ENCODE peak calls at places on chromosome 6, in five cellular contexts. M, E, S, X and Q are unnamed samples.

GRCh38 chr6:46586896-46587295 is 65.7 kb downstream of the CYP39A1 start:
- DNase-seq in M (no peak), E (peak), S (no peak), X (no peak), Q (no peak)

GRCh38 chr6:1390805-1391511 is 1.6 kb downstream of the FOXF2 start:
- DNase-seq in M (peak), E (peak), S (no peak), X (no peak), Q (no peak)

GRCh38 chr6:30876039-30876730 is 8.1 kb upstream of the DDR1 start:
- DNase-seq in M (no peak), E (no peak), S (peak), X (no peak), Q (no peak)

GRCh38 chr6:134317471-134318131 is at the start of gene SGK1:
- DNase-seq in M (peak), E (peak), S (peak), X (no peak), Q (no peak)

GRCh38 chr6:158611039-158611438 is 33.5 kb downstream of the DYNLT1 start:
- DNase-seq in M (no peak), E (no peak), S (no peak), X (no peak), Q (no peak)

GRCh38 chr6:31058128-31058894 is 48.0 kb downstream of the MUC22 start:
- DNase-seq in M (no peak), E (peak), S (peak), X (no peak), Q (no peak)

GRCh38 chr6:157314705-157315321 is 8.5 kb downstream of the TMEM242 start:
- DNase-seq in M (peak), E (peak), S (no peak), X (no peak), Q (no peak)

GRCh38 chr6:25388776-25389175 is 109.6 kb downstream of the CARMIL1 start:
- DNase-seq in M (no peak), E (no peak), S (no peak), X (no peak), Q (no peak)

GRCh38 chr6:134029495-134030455 is 22.6 kb downstream of the SLC2A12 start:
- DNase-seq in M (no peak), E (peak), S (no peak), X (no peak), Q (no peak)

GRCh38 chr6:143539723-143540122 is 28.2 kb upstream of the FUCA2 start:
- DNase-seq in M (no peak), E (no peak), S (no peak), X (no peak), Q (no peak)

GRCh38 chr6:26351544-26351953 is 13.4 kb upstream of the BTN3A2 start:
- DNase-seq in M (no peak), E (peak), S (no peak), X (no peak), Q (no peak)

GRCh38 chr6:104789770-104790190 is 69.9 kb downstream of the HACE1 start:
- DNase-seq in M (peak), E (peak), S (no peak), X (no peak), Q (no peak)

GRCh38 chr6:129567374-129567773 is 142.6 kb downstream of the ARHGAP18 start:
- DNase-seq in M (no peak), E (no peak), S (peak), X (no peak), Q (no peak)

GRCh38 chr6:66866801-66867200 is 1159.8 kb upstream of the EYS start:
- DNase-seq in M (no peak), E (no peak), S (no peak), X (no peak), Q (no peak)

GRCh38 chr6:42045538-42046460 is 4.5 kb upstream of the TAF8 start:
- DNase-seq in M (peak), E (peak), S (peak), X (peak), Q (peak)

GRCh38 chr6:40719671-40720374 is 132.7 kb upstream of the LRFN2 start:
- DNase-seq in M (peak), E (peak), S (no peak), X (no peak), Q (no peak)

GRCh38 chr6:150492941-150493340 is 106.7 kb upstream of the PLEKHG1 start:
- DNase-seq in M (no peak), E (no peak), S (peak), X (no peak), Q (no peak)

GRCh38 chr6:155352812-155353211 is 38.5 kb upstream of the TFB1M start:
- DNase-seq in M (no peak), E (no peak), S (no peak), X (no peak), Q (no peak)

GRCh38 chr6:4817551-4817950 is 41.3 kb downstream of the CDYL start:
- DNase-seq in M (no peak), E (no peak), S (no peak), X (no peak), Q (no peak)

GRCh38 chr6:35328108-35328723 is 14.1 kb upstream of the PPARD start:
- DNase-seq in M (no peak), E (no peak), S (peak), X (no peak), Q (no peak)

GRCh38 chr6:64520050-64520449 is 884.4 kb downstream of the PHF3 start:
- DNase-seq in M (no peak), E (no peak), S (no peak), X (no peak), Q (no peak)

GRCh38 chr6:93453956-93454355 is 34.6 kb upstream of the EPHA7 start:
- DNase-seq in M (peak), E (no peak), S (no peak), X (no peak), Q (no peak)

GRCh38 chr6:57303931-57304681 is 13.3 kb upstream of the PRIM2 start:
- DNase-seq in M (no peak), E (peak), S (no peak), X (no peak), Q (no peak)